ENCODE peak calls at places on chromosomes 13 and 19, in four cellular contexts. F is stimulated activated CD4-positive, alpha-beta T cell treated with anti-CD3 and anti-CD28 coated beads, Interleukin-12 subunit alpha, Interleukin-12 subunit beta, amount 100 ng/mL, for 4 hours; H is NCI-H1092; D is NCI-H1436 treated with DMSO at 0.1 percent for 48 hours. T is an unnamed sample.

GRCh38 chr19:33158365-33158764 is 26.5 kb downstream of the WDR88 start:
- DNase-seq in F (no peak), H (no peak), D (no peak), T (no peak)

GRCh38 chr13:33925563-33925962 is 107.6 kb downstream of the RFC3 start:
- DNase-seq in F (no peak), H (no peak), D (no peak), T (no peak)

GRCh38 chr19:36547001-36547732 is 19.1 kb upstream of the ZNF260 start:
- DNase-seq in F (no peak), H (no peak), D (no peak), T (no peak)

GRCh38 chr19:35144600-35145436 is 1.8 kb downstream of the FXYD7 start:
- DNase-seq in F (no peak), H (no peak), D (no peak), T (no peak)

GRCh38 chr19:17525141-17525540 is 13.7 kb downstream of the PGLS start:
- DNase-seq in F (no peak), H (no peak), D (no peak), T (no peak)

GRCh38 chr13:58963321-58963720 is 1200.4 kb downstream of the DIAPH3 start:
- DNase-seq in F (no peak), H (no peak), D (no peak), T (no peak)

GRCh38 chr19:19471682-19472081 is 43.7 kb downstream of the TSSK6 start:
- DNase-seq in F (no peak), H (no peak), D (no peak), T (no peak)

GRCh38 chr13:79459906-79460305 is 21.0 kb upstream of the NDFIP2 start:
- DNase-seq in F (no peak), H (no peak), D (no peak), T (no peak)

GRCh38 chr19:31527443-31527842 is 178.2 kb upstream of the TSHZ3 start:
- DNase-seq in F (no peak), H (no peak), D (no peak), T (no peak)

T was measured in stromal cell of bone marrow.